ENCODE peak calls at places on chromosome 18, in five cellular contexts. Z is left lung, N is RWPE1, R is cardiac fibroblast, G is OCI-LY7. D is an unnamed sample.
A peak's percentile ranks its signal among the peaks of the same experiment; 100 is the strongest.

GRCh38 chr18:45589559-45590041 is 25.7 kb upstream of the SLC14A2 start:
- DNase-seq in Z (peak; percentile 50), N (no peak), R (peak; percentile 84), G (no peak), D (peak; percentile 80)

GRCh38 chr18:59697236-59697932 is at the start of gene CCBE1:
- DNase-seq in Z (peak; percentile 55), N (no peak), R (peak; percentile 81), G (no peak), D (no peak)

GRCh38 chr18:25223211-25223610 is 128.8 kb downstream of the ZNF521 start:
- DNase-seq in Z (no peak), N (no peak), R (no peak), G (no peak), D (no peak)

GRCh38 chr18:58135170-58135569 is 91.1 kb downstream of the NEDD4L start:
- DNase-seq in Z (no peak), N (no peak), R (peak; percentile 42), G (no peak), D (peak; percentile 76)

GRCh38 chr18:79687806-79688205 is 8.2 kb downstream of the CTDP1 start:
- DNase-seq in Z (no peak), N (no peak), R (peak; percentile 12), G (no peak), D (no peak)

GRCh38 chr18:25962176-25962575 is 128.2 kb downstream of the SS18 start:
- DNase-seq in Z (no peak), N (no peak), R (no peak), G (no peak), D (no peak)

GRCh38 chr18:67599277-67599676 is 82.8 kb upstream of the DSEL start:
- DNase-seq in Z (no peak), N (peak; percentile 11), R (peak; percentile 29), G (no peak), D (no peak)

GRCh38 chr18:26190506-26190905 is 35.7 kb upstream of the TAF4B start:
- DNase-seq in Z (no peak), N (no peak), R (no peak), G (peak; percentile 94), D (no peak)

GRCh38 chr18:46071615-46071893 is 506 bp downstream of the PSTPIP2 start:
- DNase-seq in Z (no peak), N (no peak), R (no peak), G (no peak), D (no peak)

GRCh38 chr18:23857756-23858155 is 156.8 kb upstream of the TTC39C start:
- DNase-seq in Z (peak; percentile 78), N (peak; percentile 63), R (peak; percentile 41), G (no peak), D (no peak)

GRCh38 chr18:70468861-70469570 is 180.2 kb downstream of the SOCS6 start:
- DNase-seq in Z (no peak), N (no peak), R (peak; percentile 18), G (no peak), D (no peak)

GRCh38 chr18:7633171-7633570 is 66.1 kb downstream of the PTPRM start:
- DNase-seq in Z (no peak), N (no peak), R (no peak), G (no peak), D (no peak)

GRCh38 chr18:78970774-78971333 is 8.8 kb upstream of the SALL3 start:
- DNase-seq in Z (no peak), N (no peak), R (no peak), G (no peak), D (no peak)

GRCh38 chr18:47775961-47776360 is 154.5 kb downstream of the SMAD2 start:
- DNase-seq in Z (no peak), N (no peak), R (peak; percentile 28), G (no peak), D (no peak)

DNA sequence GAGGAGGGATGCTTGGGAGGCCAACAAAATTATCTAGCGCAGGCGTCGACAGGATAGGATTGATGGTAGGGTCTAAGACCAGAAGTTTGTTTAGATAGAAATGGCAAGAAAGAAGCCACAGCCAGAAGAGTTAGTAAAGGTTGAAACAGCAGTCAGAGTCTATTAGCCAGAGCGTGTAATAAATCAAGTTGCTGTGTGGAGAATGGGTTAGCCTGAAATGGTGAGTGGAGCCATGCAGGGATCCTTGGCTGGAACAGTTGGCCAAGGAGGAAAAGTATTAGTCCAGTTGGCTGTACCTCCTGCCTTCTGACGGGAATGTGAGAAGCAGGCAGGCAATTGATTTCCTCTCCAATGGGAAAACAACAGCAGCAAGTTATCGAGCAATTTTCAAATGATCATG is 190.7 kb upstream of the CCDC68 start:
- DNase-seq in Z (no peak), N (no peak), R (no peak), G (no peak), D (no peak)
- TF ChIP-seq CTCF in Z (no peak), N (no peak), R (no peak), G (no peak), D (no peak)

DNA sequence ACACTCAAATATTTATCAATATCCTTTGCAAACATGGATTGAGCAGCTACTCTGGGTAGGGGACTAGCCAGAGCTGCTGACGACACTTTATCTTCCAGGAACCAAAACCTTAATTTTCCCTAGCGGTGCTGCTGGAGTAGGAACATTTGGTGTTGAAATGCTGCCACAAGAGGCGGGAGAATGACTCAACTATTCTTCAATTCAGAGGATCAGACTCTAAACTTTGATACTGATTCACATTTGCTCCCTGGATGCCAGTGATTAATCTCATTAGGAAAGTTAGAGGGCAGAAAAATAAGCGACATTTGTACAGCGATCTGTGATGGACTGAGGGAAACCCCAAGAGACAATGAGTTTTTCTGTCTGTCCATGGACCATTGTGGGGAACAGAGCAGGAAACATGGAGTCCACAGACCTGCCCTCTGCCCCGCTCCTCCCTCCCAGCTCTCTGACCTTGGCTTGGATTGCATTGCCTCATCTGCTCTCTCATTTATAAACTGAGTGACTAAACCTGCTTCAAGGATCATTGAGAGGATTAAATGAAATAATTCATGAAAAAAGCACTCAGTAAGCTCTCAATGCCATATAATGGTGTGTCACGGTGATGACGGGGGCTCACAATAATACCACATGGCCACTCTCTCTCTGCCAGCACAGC is 12.6 kb upstream of the EPB41L3 start:
- DNase-seq in Z (no peak), N (no peak), R (peak; percentile 71), G (no peak), D (peak; percentile 40)
- TF ChIP-seq CTCF in Z (no peak), N (no peak), R (peak; percentile 19), G (no peak), D (no peak)

GRCh38 chr18:62991389-62991788 is 276.0 kb downstream of the PHLPP1 start:
- DNase-seq in Z (no peak), N (no peak), R (no peak), G (no peak), D (no peak)
- TF ChIP-seq CTCF in Z (no peak), N (no peak), R (no peak), G (no peak), D (no peak)

DNA sequence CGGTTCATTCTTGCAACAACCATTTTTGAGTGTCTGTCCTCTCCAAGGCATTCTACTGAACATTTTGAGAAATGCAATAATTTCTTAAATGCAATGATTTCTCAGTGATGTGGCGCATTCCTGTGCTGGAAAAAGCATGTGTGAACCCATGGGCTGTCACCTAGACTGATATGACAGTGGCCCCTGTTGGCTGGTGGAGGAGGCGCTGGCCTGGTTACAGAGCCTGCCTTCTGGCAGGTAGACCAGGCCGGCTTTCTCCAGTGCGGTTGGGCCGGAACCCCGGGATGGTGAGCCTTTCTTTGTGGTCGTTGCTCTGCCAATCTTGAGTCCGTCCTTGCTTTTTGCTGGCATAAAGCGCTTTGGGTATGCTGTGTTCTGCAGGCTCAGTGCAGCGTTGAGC is 33.7 kb downstream of the TSHZ1 start:
- DNase-seq in Z (no peak), N (no peak), R (no peak), G (no peak), D (no peak)
- TF ChIP-seq CTCF in Z (no peak), N (no peak), R (no peak), G (no peak), D (no peak)

DNA sequence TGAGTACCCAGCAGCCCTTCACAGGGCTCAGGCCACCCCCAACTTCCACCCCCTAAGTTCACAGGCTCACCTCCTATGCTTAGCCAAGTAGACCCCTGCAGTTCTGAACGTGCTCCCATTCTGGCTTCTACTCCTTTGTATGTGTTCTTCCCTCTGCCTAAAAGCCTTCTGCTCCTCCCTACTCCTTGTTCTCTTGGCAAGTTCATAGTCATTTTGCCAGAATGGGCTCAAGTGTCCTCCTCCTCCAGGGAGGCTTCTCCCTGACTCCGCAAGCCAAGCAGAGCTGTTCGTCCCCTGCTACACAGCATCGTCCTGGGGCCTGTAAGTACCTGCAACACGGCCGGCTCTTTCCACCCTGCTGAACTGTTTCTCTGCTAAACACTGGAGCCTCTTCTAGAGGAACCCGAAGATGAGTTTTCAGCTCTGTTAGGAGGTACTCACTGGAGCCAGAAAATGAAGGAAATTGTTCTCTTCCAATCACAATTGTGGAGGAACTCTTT is 14.6 kb upstream of the CETN1 start:
- DNase-seq in Z (no peak), N (no peak), R (no peak), G (no peak), D (no peak)
- TF ChIP-seq CTCF in Z (no peak), N (no peak), R (no peak), G (no peak), D (no peak)

DNA sequence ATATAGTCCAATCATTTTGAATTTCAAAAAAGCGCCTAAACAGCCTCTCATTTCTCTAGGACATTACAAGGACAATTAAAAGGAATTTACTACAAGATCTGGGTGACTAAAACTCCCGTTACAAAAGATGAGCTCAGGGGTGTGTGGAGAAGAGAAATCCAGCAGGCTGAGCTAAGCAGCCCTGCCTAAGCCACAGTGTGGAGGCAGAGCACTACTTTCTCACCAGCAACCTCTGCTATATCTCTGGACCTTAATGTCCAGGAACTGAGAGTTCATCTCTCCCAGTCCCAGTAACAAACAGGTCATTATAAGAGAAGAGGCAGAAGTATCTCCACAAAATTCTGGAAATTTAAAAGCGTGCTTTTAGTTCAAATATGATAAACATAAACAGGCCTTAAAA is 18.9 kb upstream of the ANKRD62 start:
- DNase-seq in Z (no peak), N (no peak), R (peak; percentile 33), G (no peak), D (no peak)
- TF ChIP-seq CTCF in Z (no peak), N (no peak), R (no peak), G (no peak), D (no peak)

DNA sequence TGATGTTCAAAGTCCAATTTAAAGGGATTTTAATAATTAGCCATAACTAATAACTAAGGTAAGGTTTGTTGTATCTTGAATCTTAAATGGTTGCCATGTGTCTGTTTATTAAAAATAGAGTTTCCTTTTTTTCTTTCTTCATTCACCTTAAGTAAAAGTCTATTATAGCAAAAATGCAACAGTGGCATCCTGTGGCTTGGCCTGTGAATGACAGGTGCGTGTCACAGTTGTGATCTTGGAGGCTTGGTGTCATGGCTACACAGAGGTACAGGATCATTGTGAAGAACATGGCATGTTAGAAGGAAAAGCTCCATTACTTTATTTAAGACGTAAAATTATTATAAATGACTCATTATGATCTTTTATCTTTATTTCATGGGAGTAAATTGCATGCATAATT is 246.1 kb downstream of the BCL2 start:
- DNase-seq in Z (no peak), N (no peak), R (no peak), G (peak; percentile 1), D (no peak)
- TF ChIP-seq CTCF in Z (no peak), N (no peak), R (no peak), G (peak; percentile 53), D (no peak)

GRCh38 chr18:32742620-32743019 is 30.2 kb downstream of the KLHL14 start:
- DNase-seq in Z (no peak), N (no peak), R (no peak), G (no peak), D (no peak)
- TF ChIP-seq CTCF in Z (no peak), N (no peak), R (no peak), G (no peak), D (no peak)

D was measured in AG09319.